ENCODE peak calls at places on chromosomes 7 and 10, in nine cellular contexts. P, S, Z, A, U, H, E, J and G are unnamed samples.

GRCh38 chr7:98802781-98803110 is 67.1 kb downstream of the TMEM130 start:
- DNase-seq in P (no peak), S (no peak), Z (no peak), A (no peak), U (no peak), H (no peak), E (no peak), J (no peak), G (no peak)

GRCh38 chr7:136359333-136359903 is 382.3 kb upstream of the MTPN start:
- DNase-seq in P (no peak), S (no peak), Z (no peak), A (no peak), U (no peak), H (no peak), E (no peak), J (no peak), G (no peak)

GRCh38 chr7:116672596-116673503 is 854 bp downstream of the MET start:
- DNase-seq in P (peak; percentile 52), S (peak; percentile 46), Z (no peak), A (peak; percentile 62), U (no peak), H (no peak), E (no peak), J (peak; percentile 50), G (peak; percentile 15)

GRCh38 chr7:19410096-19410495 is 264.9 kb upstream of the FERD3L start:
- DNase-seq in P (no peak), S (no peak), Z (no peak), A (peak; percentile 32), U (no peak), H (no peak), E (no peak), J (no peak), G (no peak)

GRCh38 chr10:110783509-110784103 is 88.1 kb upstream of the PDCD4 start:
- DNase-seq in P (no peak), S (no peak), Z (no peak), A (peak; percentile 26), U (peak; percentile 50), H (no peak), E (no peak), J (no peak), G (no peak)

GRCh38 chr10:24849537-24850299 is 102.7 kb downstream of the PRTFDC1 start:
- DNase-seq in P (peak; percentile 55), S (peak; percentile 75), Z (no peak), A (no peak), U (no peak), H (no peak), E (no peak), J (no peak), G (no peak)

GRCh38 chr7:47988496-47989386 is 9.3 kb upstream of the HUS1 start:
- DNase-seq in P (no peak), S (no peak), Z (no peak), A (no peak), U (no peak), H (no peak), E (no peak), J (no peak), G (no peak)

GRCh38 chr7:24851791-24852190 is 94.5 kb upstream of the GSDME start:
- DNase-seq in P (no peak), S (peak; percentile 17), Z (no peak), A (peak; percentile 67), U (peak; percentile 17), H (no peak), E (no peak), J (no peak), G (no peak)

GRCh38 chr10:132743925-132744490 is 41.9 kb downstream of the NKX6-2 start:
- DNase-seq in P (no peak), S (no peak), Z (no peak), A (peak; percentile 18), U (no peak), H (no peak), E (no peak), J (no peak), G (no peak)

GRCh38 chr7:14839307-14839706 is 63.2 kb downstream of the DGKB start:
- DNase-seq in P (no peak), S (no peak), Z (no peak), A (no peak), U (no peak), H (no peak), E (no peak), J (peak; percentile 67), G (no peak)